ENCODE peak calls at places on chromosomes 1 and 21, in five cellular contexts. One of them, this sample, is unnamed.

GRCh38 chr1:27120849-27121248 is 34.1 kb downstream of the SLC9A1 start:
- DNase-seq in mesendoderm: no peak
- DNase-seq in neuronal stem cell: no peak
- DNase-seq in H1: no peak
- DNase-seq in mesenchymal stem cell: no peak
- DNase-seq in this sample: no peak

GRCh38 chr1:10721381-10722321 is 74.8 kb downstream of the CASZ1 start:
- DNase-seq in mesendoderm: peak
- DNase-seq in neuronal stem cell: no peak
- DNase-seq in H1: no peak
- DNase-seq in mesenchymal stem cell: no peak
- DNase-seq in this sample: no peak

GRCh38 chr1:245986404-245987221 is 520.5 kb downstream of the SMYD3 start:
- DNase-seq in mesendoderm: peak
- DNase-seq in neuronal stem cell: no peak
- DNase-seq in H1: no peak
- DNase-seq in mesenchymal stem cell: peak
- DNase-seq in this sample: peak

GRCh38 chr1:31748265-31748859 is 15.8 kb downstream of the ADGRB2 start:
- DNase-seq in mesendoderm: peak
- DNase-seq in neuronal stem cell: no peak
- DNase-seq in H1: no peak
- DNase-seq in mesenchymal stem cell: peak
- DNase-seq in this sample: peak

GRCh38 chr1:29682171-29682917 is 446.0 kb downstream of the PTPRU start:
- DNase-seq in mesendoderm: no peak
- DNase-seq in neuronal stem cell: no peak
- DNase-seq in H1: no peak
- DNase-seq in mesenchymal stem cell: no peak
- DNase-seq in this sample: no peak

GRCh38 chr21:44643911-44644310 is 2.3 kb upstream of the KRTAP10-11 start:
- DNase-seq in mesendoderm: no peak
- DNase-seq in neuronal stem cell: no peak
- DNase-seq in H1: no peak
- DNase-seq in mesenchymal stem cell: no peak
- DNase-seq in this sample: no peak

GRCh38 chr1:207748737-207749528 is 2.9 kb upstream of the CD46 start:
- DNase-seq in mesendoderm: no peak
- DNase-seq in neuronal stem cell: no peak
- DNase-seq in H1: no peak
- DNase-seq in mesenchymal stem cell: no peak
- DNase-seq in this sample: no peak

GRCh38 chr21:26565546-26565945 is 7.5 kb downstream of the CYYR1 start:
- DNase-seq in mesendoderm: no peak
- DNase-seq in neuronal stem cell: no peak
- DNase-seq in H1: no peak
- DNase-seq in mesenchymal stem cell: no peak
- DNase-seq in this sample: no peak

GRCh38 chr1:8342325-8342724 is 24.4 kb downstream of the SLC45A1 start:
- DNase-seq in mesendoderm: no peak
- DNase-seq in neuronal stem cell: no peak
- DNase-seq in H1: no peak
- DNase-seq in mesenchymal stem cell: peak
- DNase-seq in this sample: peak

GRCh38 chr1:8337776-8338525 is 20.0 kb downstream of the SLC45A1 start:
- DNase-seq in mesendoderm: no peak
- DNase-seq in neuronal stem cell: no peak
- DNase-seq in H1: no peak
- DNase-seq in mesenchymal stem cell: no peak
- DNase-seq in this sample: no peak

GRCh38 chr1:8339203-8339600 is 21.3 kb downstream of the SLC45A1 start:
- DNase-seq in mesendoderm: no peak
- DNase-seq in neuronal stem cell: no peak
- DNase-seq in H1: no peak
- DNase-seq in mesenchymal stem cell: no peak
- DNase-seq in this sample: no peak

GRCh38 chr1:8338526-8339202 is 20.8 kb downstream of the SLC45A1 start:
- DNase-seq in mesendoderm: no peak
- DNase-seq in neuronal stem cell: no peak
- DNase-seq in H1: no peak
- DNase-seq in mesenchymal stem cell: no peak
- DNase-seq in this sample: no peak

DNA sequence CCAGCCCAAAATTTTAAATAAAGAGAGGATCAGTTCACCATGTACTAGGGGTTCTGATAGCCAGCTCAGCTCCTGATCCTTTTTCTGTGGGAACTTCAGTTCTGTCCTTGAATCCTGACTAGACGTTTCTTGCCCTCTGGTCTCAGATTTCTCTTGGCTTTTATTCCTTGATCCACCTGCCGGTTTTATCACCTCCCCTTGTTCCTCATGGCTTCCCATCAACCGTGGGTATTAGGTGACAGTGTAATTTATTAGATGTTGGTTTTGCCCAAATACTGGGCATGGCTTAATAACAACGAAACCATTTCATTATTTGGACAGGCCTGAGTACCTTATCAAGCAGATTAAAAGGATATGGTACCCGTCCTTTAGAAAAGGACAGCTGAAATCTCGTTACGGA is 22.5 kb downstream of the SLC45A1 start:
- DNase-seq in mesendoderm: no peak
- DNase-seq in neuronal stem cell: no peak
- DNase-seq in H1: no peak
- DNase-seq in mesenchymal stem cell: no peak
- DNase-seq in this sample: no peak
- H2BK15ac ChIP-seq in mesendoderm: no peak
- H2BK15ac ChIP-seq in neuronal stem cell: no peak
- H2BK15ac ChIP-seq in H1: no peak
- H2BK15ac ChIP-seq in mesenchymal stem cell: no peak
- H2BK15ac ChIP-seq in this sample: no peak

GRCh38 chr1:53063744-53064515 is 1.9 kb downstream of the PODN start:
- DNase-seq in mesendoderm: no peak
- DNase-seq in neuronal stem cell: no peak
- DNase-seq in H1: no peak
- DNase-seq in mesenchymal stem cell: no peak
- DNase-seq in this sample: no peak

GRCh38 chr1:53061123-53061858 is 722 bp upstream of the PODN start:
- DNase-seq in mesendoderm: no peak
- DNase-seq in neuronal stem cell: no peak
- DNase-seq in H1: no peak
- DNase-seq in mesenchymal stem cell: no peak
- DNase-seq in this sample: no peak

GRCh38 chr1:53062731-53063591 is 948 bp downstream of the PODN start:
- DNase-seq in mesendoderm: no peak
- DNase-seq in neuronal stem cell: no peak
- DNase-seq in H1: no peak
- DNase-seq in mesenchymal stem cell: peak
- DNase-seq in this sample: no peak

GRCh38 chr1:53060580-53060979 is 1.4 kb upstream of the PODN start:
- DNase-seq in mesendoderm: no peak
- DNase-seq in neuronal stem cell: no peak
- DNase-seq in H1: no peak
- DNase-seq in mesenchymal stem cell: no peak
- DNase-seq in this sample: peak

DNA sequence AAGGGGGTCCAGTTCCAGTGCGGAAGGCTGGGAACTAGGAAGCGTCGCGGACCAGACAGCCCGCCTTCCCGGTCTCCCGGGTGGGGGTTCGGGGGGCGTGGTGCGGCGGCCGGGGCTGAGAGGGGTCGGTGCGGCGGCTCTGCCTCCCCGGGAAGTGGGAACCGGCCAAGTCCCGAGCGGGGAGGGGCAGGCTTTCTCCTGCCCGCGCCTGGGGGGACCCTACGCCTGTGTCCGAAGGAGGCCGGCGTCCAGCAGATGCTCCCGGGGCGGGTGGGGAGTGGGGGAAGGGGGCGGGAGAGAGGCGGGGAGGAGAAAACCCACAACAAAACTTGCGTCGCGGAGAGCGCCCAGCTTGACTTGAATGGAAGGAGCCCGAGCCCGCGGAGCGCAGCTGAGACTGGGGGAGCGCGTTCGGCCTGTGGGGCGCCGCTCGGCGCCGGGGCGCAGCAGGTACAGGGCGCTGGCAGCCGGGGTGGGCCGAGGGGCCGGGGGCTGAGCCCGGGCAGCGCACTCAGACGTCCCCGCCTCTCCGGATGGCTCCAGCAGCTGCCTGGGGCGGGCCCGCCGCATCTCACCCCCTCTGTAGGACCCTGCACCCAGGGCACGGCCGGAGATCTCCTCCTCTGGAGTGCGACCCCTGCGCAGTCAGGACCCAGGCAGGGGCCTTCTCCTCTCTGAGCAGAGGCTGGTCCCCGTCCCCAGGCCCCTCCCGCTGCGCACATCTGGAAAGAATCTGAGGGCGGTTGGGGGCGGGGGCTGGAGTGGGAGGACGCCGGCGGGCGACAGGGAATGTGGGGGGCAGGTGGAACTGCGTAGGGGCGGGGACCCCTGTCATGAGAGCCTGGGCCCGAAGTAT is at the start of gene PODN:
- DNase-seq in mesendoderm: no peak
- DNase-seq in neuronal stem cell: no peak
- DNase-seq in H1: no peak
- DNase-seq in mesenchymal stem cell: peak
- DNase-seq in this sample: no peak
- H3K4me3 ChIP-seq in mesendoderm: no peak
- H3K4me3 ChIP-seq in neuronal stem cell: peak
- H3K4me3 ChIP-seq in H1: peak
- H3K4me3 ChIP-seq in mesenchymal stem cell: peak
- H3K4me3 ChIP-seq in this sample: peak

DNA sequence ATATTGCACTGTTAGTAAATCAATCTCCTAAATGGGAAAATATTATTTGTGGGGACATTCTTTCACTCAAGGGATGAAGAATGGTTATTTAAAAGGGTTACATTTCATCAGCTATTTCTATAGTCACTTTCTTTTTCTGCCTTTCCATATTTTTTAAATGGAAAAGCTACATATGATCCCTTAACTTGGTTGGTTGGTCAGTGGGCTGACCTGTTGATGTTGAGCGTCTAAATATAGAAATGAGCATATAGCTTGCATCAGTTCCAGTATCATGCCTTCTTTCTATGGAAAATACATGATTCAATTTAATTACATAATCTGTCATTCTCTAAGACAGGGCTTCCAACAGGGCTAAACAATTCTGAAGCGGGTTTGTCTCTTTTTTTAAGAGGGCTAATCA is 40.6 kb downstream of the TYW3 start:
- DNase-seq in mesendoderm: no peak
- DNase-seq in neuronal stem cell: no peak
- DNase-seq in H1: no peak
- DNase-seq in mesenchymal stem cell: peak
- DNase-seq in this sample: no peak
- H2BK15ac ChIP-seq in mesendoderm: no peak
- H2BK15ac ChIP-seq in neuronal stem cell: no peak
- H2BK15ac ChIP-seq in H1: no peak
- H2BK15ac ChIP-seq in mesenchymal stem cell: no peak
- H2BK15ac ChIP-seq in this sample: no peak

GRCh38 chr1:66537718-66538117 is 3.8 kb downstream of the SGIP1 start:
- DNase-seq in mesendoderm: no peak
- DNase-seq in neuronal stem cell: no peak
- DNase-seq in H1: no peak
- DNase-seq in mesenchymal stem cell: no peak
- DNase-seq in this sample: no peak

GRCh38 chr1:66532798-66533783 is 862 bp upstream of the SGIP1 start:
- DNase-seq in mesendoderm: peak
- DNase-seq in neuronal stem cell: peak
- DNase-seq in H1: no peak
- DNase-seq in mesenchymal stem cell: peak
- DNase-seq in this sample: peak

GRCh38 chr1:66535149-66535548 is 1.2 kb downstream of the SGIP1 start:
- DNase-seq in mesendoderm: no peak
- DNase-seq in neuronal stem cell: no peak
- DNase-seq in H1: no peak
- DNase-seq in mesenchymal stem cell: no peak
- DNase-seq in this sample: no peak

GRCh38 chr1:66533804-66534745 is at the start of gene SGIP1:
- DNase-seq in mesendoderm: peak
- DNase-seq in neuronal stem cell: peak
- DNase-seq in H1: no peak
- DNase-seq in mesenchymal stem cell: peak
- DNase-seq in this sample: peak

GRCh38 chr1:66535853-66536252 is 1.9 kb downstream of the SGIP1 start:
- DNase-seq in mesendoderm: no peak
- DNase-seq in neuronal stem cell: no peak
- DNase-seq in H1: no peak
- DNase-seq in mesenchymal stem cell: no peak
- DNase-seq in this sample: no peak
- H3K4me3 ChIP-seq in mesendoderm: no peak
- H3K4me3 ChIP-seq in neuronal stem cell: no peak
- H3K4me3 ChIP-seq in H1: no peak
- H3K4me3 ChIP-seq in mesenchymal stem cell: peak
- H3K4me3 ChIP-seq in this sample: peak

DNA sequence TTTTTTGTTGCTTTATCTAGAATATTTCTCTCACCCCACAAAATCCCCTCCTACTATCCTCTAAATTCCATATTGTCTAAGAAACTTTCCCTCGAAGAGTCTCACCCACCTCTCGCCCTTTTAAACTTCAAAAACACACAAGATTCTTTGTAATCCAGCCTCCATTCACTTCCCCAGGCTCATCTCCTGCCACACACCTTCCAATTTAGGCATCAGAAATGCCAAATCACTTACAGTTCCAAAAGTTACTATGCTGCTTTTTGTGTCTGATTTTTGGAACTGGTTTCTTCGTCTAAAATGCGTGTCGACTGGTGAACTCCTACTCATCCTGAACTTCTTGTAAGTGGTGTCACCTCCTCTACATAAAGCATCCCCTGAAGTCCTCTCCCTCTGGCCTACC is 482.4 kb upstream of the CAMK1G start:
- DNase-seq in mesendoderm: no peak
- DNase-seq in neuronal stem cell: no peak
- DNase-seq in H1: no peak
- DNase-seq in mesenchymal stem cell: no peak
- DNase-seq in this sample: no peak
- H2BK15ac ChIP-seq in mesendoderm: no peak
- H2BK15ac ChIP-seq in neuronal stem cell: no peak
- H2BK15ac ChIP-seq in H1: no peak
- H2BK15ac ChIP-seq in mesenchymal stem cell: no peak
- H2BK15ac ChIP-seq in this sample: no peak

GRCh38 chr1:233470738-233471499 is 143.0 kb upstream of the KCNK1 start:
- DNase-seq in mesendoderm: no peak
- DNase-seq in neuronal stem cell: no peak
- DNase-seq in H1: no peak
- DNase-seq in mesenchymal stem cell: no peak
- DNase-seq in this sample: no peak
- H3K4me3 ChIP-seq in mesendoderm: no peak
- H3K4me3 ChIP-seq in neuronal stem cell: no peak
- H3K4me3 ChIP-seq in H1: no peak
- H3K4me3 ChIP-seq in mesenchymal stem cell: no peak
- H3K4me3 ChIP-seq in this sample: no peak

This sample was measured in IMR-90.